ENCODE peak calls at places on chromosomes 5 and 9, in seven cellular contexts. H, F, Q, W, X, S and J are unnamed samples.

GRCh38 chr9:137305788-137306545 is 3.9 kb upstream of the NRARP start:
- DNase-seq in H (peak), F (no peak), Q (no peak), W (no peak), X (no peak), S (no peak), J (no peak)

GRCh38 chr5:166382031-166382430 is 1909.4 kb upstream of the WWC1 start:
- DNase-seq in H (no peak), F (no peak), Q (no peak), W (no peak), X (no peak), S (no peak), J (no peak)

GRCh38 chr9:13053504-13053903 is 226.0 kb downstream of the MPDZ start:
- DNase-seq in H (no peak), F (no peak), Q (no peak), W (no peak), X (no peak), S (no peak), J (no peak)

GRCh38 chr9:109001275-109001676 is 12.0 kb downstream of the CTNNAL1 start:
- DNase-seq in H (no peak), F (no peak), Q (no peak), W (no peak), X (peak), S (no peak), J (no peak)

GRCh38 chr5:113378486-113378885 is 56.3 kb downstream of the TSSK1B start:
- DNase-seq in H (no peak), F (no peak), Q (no peak), W (no peak), X (no peak), S (no peak), J (no peak)

GRCh38 chr9:101566904-101567724 is 27.7 kb downstream of the PPP3R2 start:
- DNase-seq in H (no peak), F (no peak), Q (no peak), W (no peak), X (peak), S (no peak), J (no peak)

GRCh38 chr9:123107639-123108285 is 74.3 kb downstream of the GPR21 start:
- DNase-seq in H (no peak), F (no peak), Q (no peak), W (no peak), X (no peak), S (no peak), J (no peak)

GRCh38 chr5:157326440-157327023 is 60.6 kb downstream of the CYFIP2 start:
- DNase-seq in H (no peak), F (no peak), Q (no peak), W (no peak), X (no peak), S (no peak), J (no peak)

GRCh38 chr5:123223906-123224305 is 134.9 kb downstream of the PRDM6 start:
- DNase-seq in H (no peak), F (no peak), Q (no peak), W (no peak), X (no peak), S (no peak), J (no peak)

GRCh38 chr9:92535940-92536850 is at the start of gene ECM2:
- DNase-seq in H (no peak), F (no peak), Q (no peak), W (no peak), X (no peak), S (no peak), J (no peak)

GRCh38 chr5:9455826-9456434 is 89.9 kb downstream of the SEMA5A start:
- DNase-seq in H (no peak), F (no peak), Q (no peak), W (no peak), X (no peak), S (no peak), J (no peak)

GRCh38 chr5:136594416-136594815 is 229.1 kb upstream of the TRPC7 start:
- DNase-seq in H (no peak), F (no peak), Q (no peak), W (no peak), X (no peak), S (no peak), J (no peak)

GRCh38 chr9:32350682-32351081 is 33.8 kb upstream of the ACO1 start:
- DNase-seq in H (no peak), F (no peak), Q (no peak), W (no peak), X (peak), S (no peak), J (no peak)

GRCh38 chr9:90888941-90889340 is 87.3 kb downstream of the SYK start:
- DNase-seq in H (no peak), F (no peak), Q (no peak), W (no peak), X (no peak), S (no peak), J (no peak)

GRCh38 chr5:152072076-152072475 is 147.4 kb upstream of the GLRA1 start:
- DNase-seq in H (no peak), F (no peak), Q (no peak), W (no peak), X (no peak), S (no peak), J (no peak)

GRCh38 chr5:149018909-149019443 is 43.9 kb downstream of the SH3TC2 start:
- DNase-seq in H (no peak), F (no peak), Q (no peak), W (no peak), X (no peak), S (no peak), J (no peak)

GRCh38 chr5:34684281-34684979 is 28.3 kb downstream of the RAI14 start:
- DNase-seq in H (no peak), F (no peak), Q (no peak), W (no peak), X (peak), S (no peak), J (no peak)

GRCh38 chr9:78932849-78933627 is 636.1 kb downstream of the PSAT1 start:
- DNase-seq in H (no peak), F (no peak), Q (no peak), W (no peak), X (peak), S (no peak), J (no peak)

GRCh38 chr9:36337865-36338264 is 62.2 kb downstream of the RNF38 start:
- DNase-seq in H (no peak), F (no peak), Q (no peak), W (no peak), X (no peak), S (no peak), J (no peak)

GRCh38 chr5:94457788-94458187 is 160.6 kb downstream of the KIAA0825 start:
- DNase-seq in H (no peak), F (no peak), Q (no peak), W (no peak), X (no peak), S (no peak), J (no peak)

GRCh38 chr5:114361724-114362196 is at the start of gene KCNN2:
- DNase-seq in H (peak), F (peak), Q (peak), W (peak), X (peak), S (no peak), J (peak)

GRCh38 chr5:83724001-83724400 is 3.3 kb upstream of the HAPLN1 start:
- DNase-seq in H (no peak), F (no peak), Q (no peak), W (no peak), X (no peak), S (no peak), J (no peak)

GRCh38 chr9:107633375-107633774 is 143.8 kb upstream of the KLF4 start:
- DNase-seq in H (no peak), F (no peak), Q (no peak), W (no peak), X (no peak), S (no peak), J (no peak)

GRCh38 chr5:41763537-41763936 is 106.7 kb downstream of the OXCT1 start:
- DNase-seq in H (no peak), F (no peak), Q (no peak), W (no peak), X (no peak), S (no peak), J (no peak)

GRCh38 chr5:101531031-101531430 is 627.9 kb upstream of the ST8SIA4 start:
- DNase-seq in H (no peak), F (no peak), Q (no peak), W (no peak), X (no peak), S (no peak), J (no peak)

GRCh38 chr9:121886759-121887485 is 206.2 kb downstream of the TTLL11 start:
- DNase-seq in H (no peak), F (no peak), Q (no peak), W (peak), X (no peak), S (no peak), J (no peak)

GRCh38 chr5:179208706-179209358 is 136.4 kb downstream of the ADAMTS2 start:
- DNase-seq in H (no peak), F (no peak), Q (no peak), W (no peak), X (no peak), S (no peak), J (no peak)

GRCh38 chr9:98995059-98995665 is 51.5 kb downstream of the COL15A1 start:
- DNase-seq in H (no peak), F (no peak), Q (no peak), W (peak), X (no peak), S (no peak), J (peak)

GRCh38 chr9:93319992-93320490 is 131.4 kb upstream of the FAM120A start:
- DNase-seq in H (no peak), F (no peak), Q (no peak), W (no peak), X (no peak), S (no peak), J (no peak)

GRCh38 chr5:55650391-55650790 is 61.7 kb downstream of the SLC38A9 start:
- DNase-seq in H (no peak), F (no peak), Q (no peak), W (no peak), X (no peak), S (no peak), J (no peak)

GRCh38 chr5:5374034-5374715 is 48.3 kb upstream of the ICE1 start:
- DNase-seq in H (no peak), F (no peak), Q (no peak), W (no peak), X (no peak), S (no peak), J (no peak)

GRCh38 chr9:1285526-1285925 is 235.4 kb downstream of the DMRT2 start:
- DNase-seq in H (no peak), F (no peak), Q (no peak), W (no peak), X (no peak), S (no peak), J (no peak)

GRCh38 chr5:95284512-95285405 is at the start of gene MCTP1:
- DNase-seq in H (no peak), F (no peak), Q (no peak), W (peak), X (peak), S (no peak), J (peak)

DNA sequence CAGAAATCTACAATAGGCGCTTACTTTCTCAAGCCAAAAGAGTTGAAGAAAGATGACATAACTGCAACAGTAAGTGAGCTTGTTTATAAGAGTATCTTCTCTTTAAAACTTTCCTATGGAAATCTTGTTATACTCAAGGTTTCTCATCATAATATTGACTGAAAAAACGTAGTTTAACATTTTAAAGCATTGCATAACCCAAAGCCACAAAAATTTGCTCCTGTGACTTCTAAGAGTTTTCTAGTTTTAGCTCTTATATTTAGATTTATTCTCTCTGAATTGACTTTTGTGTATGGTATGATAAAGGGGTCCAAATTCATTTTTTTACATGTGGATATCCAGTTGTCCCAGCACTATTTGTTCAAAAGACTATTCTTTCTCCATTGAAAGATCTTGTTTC is 15.2 kb downstream of the WDR36 start:
- DNase-seq in H (no peak), F (no peak), Q (no peak), W (no peak), X (no peak), S (no peak), J (no peak)
- H3K27ac ChIP-seq in H (no peak), F (no peak), Q (no peak), W (no peak), X (no peak), S (no peak), J (no peak)

GRCh38 chr9:119611564-119611963 is 242.3 kb upstream of the BRINP1 start:
- DNase-seq in H (no peak), F (no peak), Q (no peak), W (peak), X (no peak), S (no peak), J (no peak)

GRCh38 chr9:119609277-119609971 is 240.2 kb upstream of the BRINP1 start:
- DNase-seq in H (no peak), F (no peak), Q (no peak), W (no peak), X (no peak), S (no peak), J (no peak)
- TF ChIP-seq CTCF in H (no peak), F (no peak), Q (no peak), W (no peak), X (no peak), S (no peak), J (no peak)

DNA sequence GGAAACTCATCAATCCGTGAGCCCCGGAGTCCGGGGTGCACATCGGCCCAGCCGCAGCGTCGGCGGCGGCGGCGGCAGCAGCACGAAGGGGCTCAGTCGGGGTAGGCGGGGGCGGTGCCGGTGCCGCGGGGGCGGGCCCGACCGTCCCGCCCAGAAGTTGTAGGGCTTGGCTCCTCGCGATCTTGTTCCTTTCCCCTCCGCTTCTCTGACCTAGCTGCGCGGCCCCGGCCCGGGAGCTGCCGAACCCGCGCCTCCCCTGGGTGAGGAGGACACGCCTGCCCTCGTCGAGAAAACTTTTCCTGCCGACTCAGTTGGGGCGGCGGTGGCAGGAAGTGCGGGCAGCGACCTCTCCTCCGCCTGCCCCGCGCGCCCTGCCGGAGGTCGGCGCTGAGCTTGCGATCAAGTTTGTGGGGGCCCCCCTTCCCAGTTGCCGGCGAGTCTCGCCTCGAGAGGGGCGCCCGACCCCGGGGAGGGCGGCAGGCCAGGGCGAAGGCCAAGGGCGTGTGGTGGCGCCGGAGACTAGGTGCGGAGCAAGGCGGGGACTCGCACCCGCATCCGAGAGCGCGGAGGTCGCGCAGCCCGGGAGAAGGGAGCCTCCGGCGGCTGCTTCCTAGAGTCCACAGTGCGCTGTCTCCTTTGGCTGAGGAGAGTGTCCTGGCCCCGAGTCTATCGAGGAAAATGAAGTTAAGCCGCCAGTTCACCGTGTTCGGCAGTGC is at the start of gene MAN2A1:
- DNase-seq in H (peak), F (no peak), Q (peak), W (peak), X (peak), S (peak), J (peak)
- TF ChIP-seq POLR2A in H (peak), F (peak), Q (peak), W (no peak), X (no peak), S (no peak), J (peak)

GRCh38 chr5:43203373-43203772 is 11.3 kb downstream of the NIM1K start:
- DNase-seq in H (no peak), F (no peak), Q (no peak), W (peak), X (no peak), S (no peak), J (no peak)

GRCh38 chr5:43208658-43209057 is 16.6 kb downstream of the NIM1K start:
- DNase-seq in H (no peak), F (no peak), Q (no peak), W (no peak), X (no peak), S (no peak), J (no peak)

GRCh38 chr5:43202380-43202779 is 10.4 kb downstream of the NIM1K start:
- DNase-seq in H (no peak), F (no peak), Q (no peak), W (no peak), X (no peak), S (no peak), J (no peak)

GRCh38 chr5:43207601-43208000 is 15.6 kb downstream of the NIM1K start:
- DNase-seq in H (no peak), F (no peak), Q (no peak), W (no peak), X (no peak), S (no peak), J (no peak)

GRCh38 chr5:43204958-43205357 is 12.9 kb downstream of the NIM1K start:
- DNase-seq in H (no peak), F (no peak), Q (no peak), W (no peak), X (no peak), S (no peak), J (no peak)
- H3K27ac ChIP-seq in H (no peak), F (no peak), Q (no peak), W (no peak), X (no peak), S (no peak), J (no peak)

DNA sequence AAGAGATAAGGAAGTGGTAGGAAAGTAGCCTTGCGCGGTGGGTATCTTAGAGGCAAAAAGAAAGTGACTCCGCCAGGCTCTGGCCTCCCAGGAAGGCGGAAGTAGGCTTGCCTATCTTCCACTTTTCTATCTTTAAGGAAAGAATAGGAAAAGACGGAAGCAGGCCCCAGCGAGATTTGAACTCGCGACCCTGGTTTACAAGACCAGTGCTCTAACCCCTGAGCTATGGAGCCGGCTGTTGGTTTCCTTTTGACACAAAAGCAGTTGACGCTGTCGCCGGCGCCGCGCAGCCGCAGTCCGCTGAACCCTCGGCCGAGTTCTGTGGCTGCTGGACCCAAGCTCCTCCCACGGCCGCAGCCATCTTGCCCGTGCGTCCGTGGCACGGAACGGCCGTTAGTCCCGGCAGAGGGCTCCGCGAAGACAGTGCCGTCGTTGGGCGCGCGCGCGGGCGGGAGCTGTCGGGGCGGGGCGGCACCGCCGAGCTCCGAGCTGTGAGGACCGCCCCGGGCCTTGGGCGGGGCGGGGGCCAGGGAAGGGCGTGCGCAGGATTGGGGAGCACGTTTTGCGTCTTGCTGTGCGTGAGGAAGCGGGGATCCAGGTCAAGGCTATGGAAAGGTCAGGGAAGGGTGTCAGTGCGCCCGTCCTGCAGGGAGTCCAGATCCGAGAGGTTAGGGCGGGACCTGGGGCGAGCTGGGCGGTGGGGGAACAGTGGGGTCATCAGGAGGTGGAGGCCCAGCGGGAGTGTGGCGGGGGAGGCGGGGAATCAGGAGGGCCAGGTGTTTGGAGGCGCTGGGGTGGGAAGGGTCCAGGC is 13.3 kb downstream of the TRIM7 start:
- DNase-seq in H (peak), F (peak), Q (peak), W (peak), X (peak), S (no peak), J (peak)
- TF ChIP-seq CTCF in H (no peak), F (no peak), Q (no peak), W (no peak), X (no peak), S (no peak), J (no peak)

GRCh38 chr5:150448353-150448752 is 1.2 kb downstream of the RPS14 start:
- DNase-seq in H (no peak), F (no peak), Q (no peak), W (no peak), X (no peak), S (no peak), J (no peak)

GRCh38 chr5:150447188-150447587 is 2.4 kb downstream of the RPS14 start:
- DNase-seq in H (no peak), F (no peak), Q (no peak), W (no peak), X (no peak), S (no peak), J (no peak)

GRCh38 chr5:150446583-150446982 is 3.0 kb downstream of the RPS14 start:
- DNase-seq in H (no peak), F (no peak), Q (no peak), W (no peak), X (no peak), S (no peak), J (no peak)

GRCh38 chr5:150444770-150445169 is 4.8 kb downstream of the RPS14 start:
- DNase-seq in H (no peak), F (no peak), Q (no peak), W (no peak), X (no peak), S (no peak), J (no peak)

DNA sequence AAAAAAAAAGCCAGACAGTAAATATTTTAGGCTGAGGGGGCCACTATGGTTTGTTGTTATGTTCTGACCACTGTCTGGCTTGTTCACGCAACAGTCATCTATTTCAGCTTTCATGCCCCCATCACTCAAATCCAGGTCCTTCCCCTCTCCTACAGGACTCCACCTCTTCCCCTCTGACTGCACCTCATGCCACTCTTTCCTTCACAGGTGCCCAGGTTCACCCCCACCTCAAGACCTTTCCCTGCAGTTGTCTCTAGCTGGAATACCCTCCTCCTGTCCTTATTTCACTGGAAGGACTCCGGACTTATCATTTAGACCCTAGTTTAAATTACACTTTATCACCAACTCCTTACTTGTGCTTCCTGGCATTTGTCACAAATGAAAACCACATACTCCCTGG is 3.4 kb downstream of the RPS14 start:
- DNase-seq in H (no peak), F (no peak), Q (no peak), W (no peak), X (no peak), S (no peak), J (no peak)
- TF ChIP-seq POLR2A in H (no peak), F (no peak), Q (no peak), W (no peak), X (no peak), S (no peak), J (no peak)

DNA sequence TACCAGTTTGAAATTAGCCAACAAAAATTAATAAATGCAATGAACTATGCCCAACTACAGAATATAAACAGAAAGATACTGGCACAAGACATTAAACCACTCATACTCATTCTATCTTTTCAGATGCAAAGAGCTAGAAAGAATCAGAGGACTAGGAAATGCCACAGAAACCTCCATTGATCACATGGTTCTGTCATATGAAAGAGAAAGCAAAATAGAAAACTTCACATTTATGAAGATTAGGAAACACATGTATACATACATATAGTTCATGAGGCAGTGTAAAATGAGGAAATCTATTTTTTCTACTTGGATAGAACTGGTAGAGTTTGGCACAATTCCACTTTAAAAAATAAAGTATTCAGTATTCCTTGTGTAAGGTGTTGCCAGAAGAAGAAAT is 275.1 kb upstream of the PTGER4 start:
- DNase-seq in H (no peak), F (no peak), Q (no peak), W (no peak), X (no peak), S (no peak), J (no peak)
- H3K27ac ChIP-seq in H (no peak), F (no peak), Q (no peak), W (peak), X (no peak), S (peak), J (no peak)

GRCh38 chr5:135162661-135163265 is 128.7 kb upstream of the PITX1 start:
- DNase-seq in H (no peak), F (no peak), Q (no peak), W (no peak), X (no peak), S (no peak), J (no peak)
- TF ChIP-seq CTCF in H (no peak), F (no peak), Q (no peak), W (no peak), X (no peak), S (no peak), J (no peak)